ENCODE peak calls at places on chromosomes 4 and X, in six cellular contexts. I is cardiac septum, B is nucleus accumbens, M is pancreas, K is Right ventricle myocardium superior, P is GM03348. U is an unnamed sample.

GRCh38 chrX:43557792-43558191 is 98.3 kb upstream of the MAOA start:
- DNase-seq in I (no peak), P (peak; percentile 45), K (peak; percentile 53), M (no peak), B (no peak), U (peak; percentile 32)

GRCh38 chr4:123096038-123096437 is 173.6 kb upstream of the NUDT6 start:
- DNase-seq in P (no peak), B (no peak), I (no peak), K (no peak), M (no peak), U (no peak)

GRCh38 chr4:10496200-10496599 is 39.0 kb upstream of the ZNF518B start:
- DNase-seq in B (no peak), K (no peak), I (no peak), M (no peak), P (no peak), U (no peak)

GRCh38 chr4:55214172-55214571 is 88.8 kb upstream of the KDR start:
- DNase-seq in I (no peak), K (no peak), P (no peak), B (no peak), M (no peak), U (no peak)

GRCh38 chr4:120156115-120156718 is 89.6 kb upstream of the MAD2L1 start:
- DNase-seq in P (peak; percentile 25), K (no peak), M (no peak), B (no peak), I (no peak), U (no peak)

GRCh38 chrX:71911731-71912050 is 1.0 kb downstream of the NHSL2 start:
- DNase-seq in B (no peak), K (peak; percentile 41), M (no peak), P (peak; percentile 3), I (no peak), U (no peak)

GRCh38 chr4:116387942-116388474 is 697.4 kb downstream of the TRAM1L1 start:
- DNase-seq in B (no peak), M (no peak), I (no peak), P (no peak), K (no peak), U (no peak)

GRCh38 chrX:34470507-34470906 is 186.6 kb downstream of the TMEM47 start:
- DNase-seq in K (no peak), P (no peak), M (no peak), B (no peak), I (no peak), U (no peak)

GRCh38 chrX:130834830-130835229 is 68.2 kb downstream of the ENOX2 start:
- DNase-seq in B (no peak), P (no peak), I (no peak), K (no peak), M (no peak), U (no peak)

U was measured in activated naive CD8-positive, alpha-beta T cell treated with anti-CD3 and anti-CD28 coated beads, Interleukin-2, amount 50 U/mL, for 16 hours.